ENCODE peak calls at places on chromosomes 12 and 14, in five cellular contexts. One of them, this sample, is unnamed.

GRCh38 chr12:25957898-25958253 is 606 bp upstream of the RASSF8 start:
- DNase-seq in cardiac fibroblast: peak; percentile 86
- DNase-seq in stimulated activated CD4-positive, alpha-beta T cell treated with anti-CD3 and anti-CD28 coated beads, Interleukin-1b, Interleukin-23, amount 100 ng/mL, for 1 hour: no peak
- DNase-seq in mesenchymal stem cell: peak; percentile 86
- DNase-seq in MM.1S: peak; percentile 15
- DNase-seq in this sample: peak; percentile 37

GRCh38 chr12:90938451-90938850 is 16.5 kb downstream of the CCER1 start:
- DNase-seq in mesenchymal stem cell: peak; percentile 75
- DNase-seq in MM.1S: no peak
- DNase-seq in cardiac fibroblast: peak; percentile 65
- DNase-seq in stimulated activated CD4-positive, alpha-beta T cell treated with anti-CD3 and anti-CD28 coated beads, Interleukin-1b, Interleukin-23, amount 100 ng/mL, for 1 hour: no peak
- DNase-seq in this sample: no peak

GRCh38 chr14:99560946-99561683 is 42.9 kb downstream of the CCDC85C start:
- DNase-seq in mesenchymal stem cell: no peak
- DNase-seq in stimulated activated CD4-positive, alpha-beta T cell treated with anti-CD3 and anti-CD28 coated beads, Interleukin-1b, Interleukin-23, amount 100 ng/mL, for 1 hour: no peak
- DNase-seq in cardiac fibroblast: no peak
- DNase-seq in MM.1S: no peak
- DNase-seq in this sample: no peak

GRCh38 chr12:93803408-93803807 is 126.2 kb downstream of the CRADD start:
- DNase-seq in stimulated activated CD4-positive, alpha-beta T cell treated with anti-CD3 and anti-CD28 coated beads, Interleukin-1b, Interleukin-23, amount 100 ng/mL, for 1 hour: no peak
- DNase-seq in cardiac fibroblast: peak; percentile 96
- DNase-seq in mesenchymal stem cell: no peak
- DNase-seq in MM.1S: peak; percentile 37
- DNase-seq in this sample: no peak

GRCh38 chr14:61090432-61091216 is 109.6 kb downstream of the SLC38A6 start:
- DNase-seq in cardiac fibroblast: no peak
- DNase-seq in mesenchymal stem cell: peak; percentile 18
- DNase-seq in MM.1S: no peak
- DNase-seq in stimulated activated CD4-positive, alpha-beta T cell treated with anti-CD3 and anti-CD28 coated beads, Interleukin-1b, Interleukin-23, amount 100 ng/mL, for 1 hour: no peak
- DNase-seq in this sample: no peak

GRCh38 chr12:9702239-9702638 is 30.7 kb downstream of the CLECL1 start:
- DNase-seq in stimulated activated CD4-positive, alpha-beta T cell treated with anti-CD3 and anti-CD28 coated beads, Interleukin-1b, Interleukin-23, amount 100 ng/mL, for 1 hour: no peak
- DNase-seq in cardiac fibroblast: no peak
- DNase-seq in MM.1S: no peak
- DNase-seq in mesenchymal stem cell: no peak
- DNase-seq in this sample: peak; percentile 43

GRCh38 chr12:96399081-96399918 is 939 bp downstream of the CDK17 start:
- DNase-seq in MM.1S: peak; percentile 70
- DNase-seq in stimulated activated CD4-positive, alpha-beta T cell treated with anti-CD3 and anti-CD28 coated beads, Interleukin-1b, Interleukin-23, amount 100 ng/mL, for 1 hour: peak; percentile 44
- DNase-seq in cardiac fibroblast: peak; percentile 83
- DNase-seq in mesenchymal stem cell: peak; percentile 77
- DNase-seq in this sample: peak; percentile 78

GRCh38 chr14:24665440-24665991 is 31.5 kb upstream of the GZMB start:
- DNase-seq in stimulated activated CD4-positive, alpha-beta T cell treated with anti-CD3 and anti-CD28 coated beads, Interleukin-1b, Interleukin-23, amount 100 ng/mL, for 1 hour: no peak
- DNase-seq in mesenchymal stem cell: no peak
- DNase-seq in MM.1S: peak; percentile 69
- DNase-seq in cardiac fibroblast: no peak
- DNase-seq in this sample: peak; percentile 8

GRCh38 chr12:24197517-24197916 is 248.0 kb upstream of the SOX5 start:
- DNase-seq in MM.1S: no peak
- DNase-seq in cardiac fibroblast: no peak
- DNase-seq in stimulated activated CD4-positive, alpha-beta T cell treated with anti-CD3 and anti-CD28 coated beads, Interleukin-1b, Interleukin-23, amount 100 ng/mL, for 1 hour: no peak
- DNase-seq in mesenchymal stem cell: peak; percentile 7
- DNase-seq in this sample: no peak

GRCh38 chr14:95452176-95452889 is 64.1 kb downstream of the SYNE3 start:
- DNase-seq in MM.1S: peak; percentile 15
- DNase-seq in cardiac fibroblast: peak; percentile 20
- DNase-seq in stimulated activated CD4-positive, alpha-beta T cell treated with anti-CD3 and anti-CD28 coated beads, Interleukin-1b, Interleukin-23, amount 100 ng/mL, for 1 hour: no peak
- DNase-seq in mesenchymal stem cell: peak; percentile 16
- DNase-seq in this sample: peak; percentile 65

GRCh38 chr12:43210437-43211197 is 341.4 kb downstream of the ADAMTS20 start:
- DNase-seq in MM.1S: peak; percentile 53
- DNase-seq in stimulated activated CD4-positive, alpha-beta T cell treated with anti-CD3 and anti-CD28 coated beads, Interleukin-1b, Interleukin-23, amount 100 ng/mL, for 1 hour: no peak
- DNase-seq in mesenchymal stem cell: peak; percentile 7
- DNase-seq in cardiac fibroblast: peak; percentile 70
- DNase-seq in this sample: peak; percentile 49

GRCh38 chr12:8452976-8453616 is 2.7 kb upstream of the CLEC6A start:
- DNase-seq in cardiac fibroblast: no peak
- DNase-seq in stimulated activated CD4-positive, alpha-beta T cell treated with anti-CD3 and anti-CD28 coated beads, Interleukin-1b, Interleukin-23, amount 100 ng/mL, for 1 hour: no peak
- DNase-seq in MM.1S: no peak
- DNase-seq in mesenchymal stem cell: no peak
- DNase-seq in this sample: no peak

GRCh38 chr14:59925797-59926196 is 5.9 kb downstream of the LRRC9 start:
- DNase-seq in cardiac fibroblast: no peak
- DNase-seq in mesenchymal stem cell: no peak
- DNase-seq in stimulated activated CD4-positive, alpha-beta T cell treated with anti-CD3 and anti-CD28 coated beads, Interleukin-1b, Interleukin-23, amount 100 ng/mL, for 1 hour: no peak
- DNase-seq in MM.1S: no peak
- DNase-seq in this sample: no peak

GRCh38 chr12:51222461-51222860 is 4.6 kb upstream of the POU6F1 start:
- DNase-seq in MM.1S: no peak
- DNase-seq in mesenchymal stem cell: no peak
- DNase-seq in stimulated activated CD4-positive, alpha-beta T cell treated with anti-CD3 and anti-CD28 coated beads, Interleukin-1b, Interleukin-23, amount 100 ng/mL, for 1 hour: no peak
- DNase-seq in cardiac fibroblast: peak; percentile 28
- DNase-seq in this sample: no peak

GRCh38 chr12:92412931-92413685 is 267.5 kb upstream of the BTG1 start:
- DNase-seq in stimulated activated CD4-positive, alpha-beta T cell treated with anti-CD3 and anti-CD28 coated beads, Interleukin-1b, Interleukin-23, amount 100 ng/mL, for 1 hour: no peak
- DNase-seq in cardiac fibroblast: no peak
- DNase-seq in MM.1S: no peak
- DNase-seq in mesenchymal stem cell: no peak
- DNase-seq in this sample: no peak

GRCh38 chr12:116136340-116136739 is 141.2 kb downstream of the MED13L start:
- DNase-seq in MM.1S: no peak
- DNase-seq in cardiac fibroblast: peak; percentile 50
- DNase-seq in mesenchymal stem cell: peak; percentile 86
- DNase-seq in stimulated activated CD4-positive, alpha-beta T cell treated with anti-CD3 and anti-CD28 coated beads, Interleukin-1b, Interleukin-23, amount 100 ng/mL, for 1 hour: no peak
- DNase-seq in this sample: no peak

This sample was measured in NAMALWA.